ENCODE peak calls at places on chromosomes 6 and 20, in nine cellular contexts. K is dorsolateral prefrontal cortex; Z is GM06990; I is thoracic aorta; C is effector CD8-positive, alpha-beta T cell; D is RWPE1; E is left lung; X is mesendoderm; P is fibroblast of the aortic adventitia. H is an unnamed sample.

GRCh38 chr20:32820698-32821378 is 1.1 kb downstream of the MAPRE1 start:
- DNase-seq in C (no peak), K (no peak), D (peak), X (no peak), Z (no peak), I (no peak), E (no peak), P (no peak), H (no peak)

GRCh38 chr6:119148102-119148824 is 69.8 kb upstream of the FAM184A start:
- DNase-seq in D (peak), P (peak), K (no peak), E (no peak), X (peak), C (no peak), I (no peak), Z (no peak), H (no peak)

GRCh38 chr6:130788954-130789353 is 38.3 kb upstream of the SMLR1 start:
- DNase-seq in Z (no peak), K (no peak), E (no peak), X (no peak), I (no peak), D (no peak), P (no peak), C (no peak), H (no peak)

GRCh38 chr6:33050013-33050800 is 23.2 kb downstream of the HLA-DPA1 start:
- DNase-seq in K (no peak), Z (no peak), X (no peak), C (no peak), D (no peak), E (no peak), P (no peak), I (no peak), H (no peak)

GRCh38 chr6:139252018-139252390 is 39.8 kb downstream of the TXLNB start:
- DNase-seq in X (no peak), C (no peak), D (no peak), K (no peak), Z (no peak), E (no peak), I (no peak), P (no peak), H (no peak)

GRCh38 chr20:59403261-59403961 is 103.0 kb downstream of the EDN3 start:
- DNase-seq in P (no peak), E (peak), X (peak), C (peak), I (no peak), Z (peak), K (peak), D (peak), H (peak)

GRCh38 chr6:170092826-170093225 is 198.1 kb downstream of the DLL1 start:
- DNase-seq in P (no peak), Z (no peak), D (no peak), E (no peak), C (no peak), X (no peak), K (peak), I (no peak), H (no peak)

GRCh38 chr6:336159-337114 is 44.1 kb downstream of the DUSP22 start:
- DNase-seq in E (no peak), I (no peak), K (peak), P (no peak), C (no peak), X (no peak), D (no peak), Z (peak), H (no peak)

GRCh38 chr6:64330694-64331309 is 695.2 kb downstream of the PHF3 start:
- DNase-seq in Z (no peak), C (no peak), K (peak), I (no peak), P (peak), D (peak), X (peak), E (peak), H (peak)

GRCh38 chr6:150681992-150682391 is 82.3 kb downstream of the PLEKHG1 start:
- DNase-seq in I (no peak), D (no peak), X (no peak), Z (no peak), K (no peak), C (no peak), E (no peak), P (no peak), H (no peak)

H was measured in C1 segment of cervical spinal cord.